ENCODE peak calls at places on chromosomes 11 and 22, in four cellular contexts. One of them, this sample, is unnamed.

GRCh38 chr11:85815186-85815911 is 4.4 kb upstream of the SYTL2 start:
- DNase-seq in AG04449: peak
- DNase-seq in substantia nigra: no peak
- DNase-seq in type B pancreatic cell: no peak
- DNase-seq in this sample: no peak

GRCh38 chr11:120137187-120137610 is 714 bp downstream of the TRIM29 start:
- DNase-seq in substantia nigra: no peak
- DNase-seq in type B pancreatic cell: peak
- DNase-seq in AG04449: no peak
- DNase-seq in this sample: no peak

GRCh38 chr22:28260619-28261018 is 341.6 kb upstream of the PITPNB start:
- DNase-seq in type B pancreatic cell: no peak
- DNase-seq in AG04449: no peak
- DNase-seq in substantia nigra: no peak
- DNase-seq in this sample: no peak

GRCh38 chr11:117345039-117345438 is 17.4 kb downstream of the CEP164 start:
- DNase-seq in type B pancreatic cell: no peak
- DNase-seq in AG04449: no peak
- DNase-seq in substantia nigra: no peak
- DNase-seq in this sample: no peak

GRCh38 chr22:47092896-47093311 is 330.5 kb downstream of the TBC1D22A start:
- DNase-seq in substantia nigra: no peak
- DNase-seq in AG04449: peak
- DNase-seq in type B pancreatic cell: no peak
- DNase-seq in this sample: no peak

GRCh38 chr22:49310354-49310753 is 517.3 kb downstream of the BRD1 start:
- DNase-seq in type B pancreatic cell: no peak
- DNase-seq in AG04449: no peak
- DNase-seq in substantia nigra: no peak
- DNase-seq in this sample: no peak

GRCh38 chr11:86748296-86748695 is 52.0 kb upstream of the PRSS23 start:
- DNase-seq in type B pancreatic cell: no peak
- DNase-seq in substantia nigra: no peak
- DNase-seq in AG04449: peak
- DNase-seq in this sample: no peak

GRCh38 chr11:110897035-110897434 is 184.8 kb upstream of the ARHGAP20 start:
- DNase-seq in type B pancreatic cell: no peak
- DNase-seq in AG04449: no peak
- DNase-seq in substantia nigra: no peak
- DNase-seq in this sample: no peak

GRCh38 chr11:2846056-2846455 is 39.5 kb downstream of the CDKN1C start:
- DNase-seq in type B pancreatic cell: no peak
- DNase-seq in substantia nigra: no peak
- DNase-seq in AG04449: no peak
- DNase-seq in this sample: no peak

GRCh38 chr11:58926695-58927094 is 12.6 kb upstream of the GLYATL1 start:
- DNase-seq in AG04449: peak
- DNase-seq in substantia nigra: no peak
- DNase-seq in type B pancreatic cell: no peak
- DNase-seq in this sample: no peak